ENCODE peak calls at places on chromosomes 2 and 18, in ten cellular contexts. O is HFF-Myc; L is amniotic stem cell; I is NCI-H1417; N is fibroblast of pulmonary artery; R is IMR-90; S is T follicular helper cell; J is HuH-7.5; C is lower lobe of right lung; K is stimulated activated CD8-positive, alpha-beta memory T cell treated with anti-CD3 and anti-CD28 coated beads, Interleukin-4, amount 100 ng/mL, for 24 hours. P is an unnamed sample.

GRCh38 chr18:13273800-13274199 is 55.2 kb downstream of the LDLRAD4 start:
- DNase-seq in N (no peak), I (no peak), K (no peak), R (no peak), J (no peak), S (no peak), O (no peak), L (no peak), C (no peak), P (no peak)

GRCh38 chr2:33336036-33336625 is 140.3 kb upstream of the RASGRP3 start:
- DNase-seq in I (no peak), K (no peak), R (no peak), O (no peak), J (no peak), S (no peak), N (no peak), C (no peak), L (no peak), P (no peak)

GRCh38 chr18:74268933-74269620 is 22.7 kb downstream of the CYB5A start:
- DNase-seq in L (no peak), O (no peak), S (no peak), N (peak), C (no peak), J (no peak), R (no peak), I (no peak), K (no peak), P (no peak)

GRCh38 chr2:209523778-209524362 is 100.0 kb downstream of the MAP2 start:
- DNase-seq in J (no peak), C (no peak), R (peak), S (no peak), O (no peak), I (no peak), N (no peak), K (no peak), L (peak), P (no peak)

GRCh38 chr2:75602724-75603342 is 42.1 kb upstream of the EVA1A start:
- DNase-seq in I (no peak), L (peak), S (no peak), C (peak), N (peak), K (no peak), R (peak), O (peak), J (no peak), P (peak)

GRCh38 chr2:238483656-238484055 is 56.9 kb downstream of the ASB1 start:
- DNase-seq in R (no peak), C (no peak), O (no peak), I (no peak), J (no peak), K (no peak), L (no peak), N (no peak), S (no peak), P (no peak)

GRCh38 chr2:222753251-222753824 is 81.9 kb downstream of the MOGAT1 start:
- DNase-seq in R (peak), K (no peak), C (no peak), O (no peak), J (no peak), S (no peak), I (peak), L (no peak), N (peak), P (no peak)

GRCh38 chr2:88845772-88846661 is 154.5 kb downstream of the RPIA start:
- DNase-seq in O (no peak), R (no peak), K (no peak), S (no peak), I (no peak), C (no peak), L (no peak), N (no peak), J (no peak), P (no peak)

P was measured in adrenal gland.